ENCODE peak calls at places on chromosomes 6 and 20, in seven cellular contexts. One of them, this sample, is unnamed.

GRCh38 chr6:20919677-20920385 is 385.6 kb downstream of the CDKAL1 start:
- DNase-seq in tibial artery: no peak
- DNase-seq in activated CD8-positive, alpha-beta T cell treated with anti-CD3 and anti-CD28 coated beads for 36 hours: peak; percentile 5
- DNase-seq in endodermal cell: no peak
- DNase-seq in pancreas: no peak
- DNase-seq in activated gamma-delta T cell treated with anti-CD3 and anti-CD28 coated beads, Interleukin-2, amount 50 U/mL, for 16 hours: no peak
- DNase-seq in CD4-positive, alpha-beta T cell: no peak
- DNase-seq in this sample: no peak

GRCh38 chr20:59428006-59428405 is 127.6 kb downstream of the EDN3 start:
- DNase-seq in tibial artery: no peak
- DNase-seq in activated CD8-positive, alpha-beta T cell treated with anti-CD3 and anti-CD28 coated beads for 36 hours: no peak
- DNase-seq in endodermal cell: no peak
- DNase-seq in pancreas: no peak
- DNase-seq in activated gamma-delta T cell treated with anti-CD3 and anti-CD28 coated beads, Interleukin-2, amount 50 U/mL, for 16 hours: no peak
- DNase-seq in CD4-positive, alpha-beta T cell: no peak
- DNase-seq in this sample: no peak

GRCh38 chr6:165223736-165224135 is 85.7 kb downstream of the C6orf118 start:
- DNase-seq in tibial artery: no peak
- DNase-seq in activated CD8-positive, alpha-beta T cell treated with anti-CD3 and anti-CD28 coated beads for 36 hours: no peak
- DNase-seq in endodermal cell: no peak
- DNase-seq in pancreas: no peak
- DNase-seq in activated gamma-delta T cell treated with anti-CD3 and anti-CD28 coated beads, Interleukin-2, amount 50 U/mL, for 16 hours: no peak
- DNase-seq in CD4-positive, alpha-beta T cell: no peak
- DNase-seq in this sample: no peak

GRCh38 chr20:31538327-31538726 is 24.1 kb downstream of the HM13 start:
- DNase-seq in tibial artery: no peak
- DNase-seq in activated CD8-positive, alpha-beta T cell treated with anti-CD3 and anti-CD28 coated beads for 36 hours: peak; percentile 25
- DNase-seq in endodermal cell: no peak
- DNase-seq in pancreas: no peak
- DNase-seq in activated gamma-delta T cell treated with anti-CD3 and anti-CD28 coated beads, Interleukin-2, amount 50 U/mL, for 16 hours: no peak
- DNase-seq in CD4-positive, alpha-beta T cell: no peak
- DNase-seq in this sample: no peak

GRCh38 chr6:151690768-151691562 is 116.5 kb upstream of the ESR1 start:
- DNase-seq in tibial artery: no peak
- DNase-seq in activated CD8-positive, alpha-beta T cell treated with anti-CD3 and anti-CD28 coated beads for 36 hours: peak; percentile 64
- DNase-seq in endodermal cell: no peak
- DNase-seq in pancreas: no peak
- DNase-seq in activated gamma-delta T cell treated with anti-CD3 and anti-CD28 coated beads, Interleukin-2, amount 50 U/mL, for 16 hours: no peak
- DNase-seq in CD4-positive, alpha-beta T cell: no peak
- DNase-seq in this sample: no peak

GRCh38 chr20:49713779-49714712 is at the start of gene B4GALT5:
- DNase-seq in tibial artery: peak; percentile 78
- DNase-seq in activated CD8-positive, alpha-beta T cell treated with anti-CD3 and anti-CD28 coated beads for 36 hours: peak; percentile 66
- DNase-seq in endodermal cell: peak; percentile 96
- DNase-seq in pancreas: peak; percentile 76
- DNase-seq in activated gamma-delta T cell treated with anti-CD3 and anti-CD28 coated beads, Interleukin-2, amount 50 U/mL, for 16 hours: peak; percentile 32
- DNase-seq in CD4-positive, alpha-beta T cell: peak; percentile 47
- DNase-seq in this sample: peak; percentile 95

GRCh38 chr20:58544891-58545290 is 29.7 kb upstream of the APCDD1L start:
- DNase-seq in tibial artery: no peak
- DNase-seq in activated CD8-positive, alpha-beta T cell treated with anti-CD3 and anti-CD28 coated beads for 36 hours: no peak
- DNase-seq in endodermal cell: peak; percentile 11
- DNase-seq in pancreas: no peak
- DNase-seq in activated gamma-delta T cell treated with anti-CD3 and anti-CD28 coated beads, Interleukin-2, amount 50 U/mL, for 16 hours: no peak
- DNase-seq in CD4-positive, alpha-beta T cell: no peak
- DNase-seq in this sample: no peak

GRCh38 chr6:123323419-123324329 is 313.1 kb downstream of the TRDN start:
- DNase-seq in tibial artery: no peak
- DNase-seq in activated CD8-positive, alpha-beta T cell treated with anti-CD3 and anti-CD28 coated beads for 36 hours: no peak
- DNase-seq in endodermal cell: no peak
- DNase-seq in pancreas: no peak
- DNase-seq in activated gamma-delta T cell treated with anti-CD3 and anti-CD28 coated beads, Interleukin-2, amount 50 U/mL, for 16 hours: no peak
- DNase-seq in CD4-positive, alpha-beta T cell: no peak
- DNase-seq in this sample: no peak

GRCh38 chr20:46559685-46560440 is 9.4 kb upstream of the OCSTAMP start:
- DNase-seq in tibial artery: no peak
- DNase-seq in activated CD8-positive, alpha-beta T cell treated with anti-CD3 and anti-CD28 coated beads for 36 hours: no peak
- DNase-seq in endodermal cell: no peak
- DNase-seq in pancreas: no peak
- DNase-seq in activated gamma-delta T cell treated with anti-CD3 and anti-CD28 coated beads, Interleukin-2, amount 50 U/mL, for 16 hours: no peak
- DNase-seq in CD4-positive, alpha-beta T cell: no peak
- DNase-seq in this sample: no peak

GRCh38 chr6:43297644-43298564 is at the start of gene SLC22A7:
- DNase-seq in tibial artery: no peak
- DNase-seq in activated CD8-positive, alpha-beta T cell treated with anti-CD3 and anti-CD28 coated beads for 36 hours: no peak
- DNase-seq in endodermal cell: peak; percentile 39
- DNase-seq in pancreas: peak; percentile 61
- DNase-seq in activated gamma-delta T cell treated with anti-CD3 and anti-CD28 coated beads, Interleukin-2, amount 50 U/mL, for 16 hours: no peak
- DNase-seq in CD4-positive, alpha-beta T cell: no peak
- DNase-seq in this sample: peak; percentile 40

GRCh38 chr6:149852180-149852579 is 12.0 kb downstream of the LRP11 start:
- DNase-seq in tibial artery: no peak
- DNase-seq in activated CD8-positive, alpha-beta T cell treated with anti-CD3 and anti-CD28 coated beads for 36 hours: no peak
- DNase-seq in endodermal cell: no peak
- DNase-seq in pancreas: no peak
- DNase-seq in activated gamma-delta T cell treated with anti-CD3 and anti-CD28 coated beads, Interleukin-2, amount 50 U/mL, for 16 hours: no peak
- DNase-seq in CD4-positive, alpha-beta T cell: no peak
- DNase-seq in this sample: no peak

GRCh38 chr6:45419574-45420082 is 41.9 kb upstream of the SUPT3H start:
- DNase-seq in tibial artery: peak; percentile 76
- DNase-seq in activated CD8-positive, alpha-beta T cell treated with anti-CD3 and anti-CD28 coated beads for 36 hours: peak; percentile 77
- DNase-seq in endodermal cell: peak; percentile 89
- DNase-seq in pancreas: peak; percentile 29
- DNase-seq in activated gamma-delta T cell treated with anti-CD3 and anti-CD28 coated beads, Interleukin-2, amount 50 U/mL, for 16 hours: peak; percentile 38
- DNase-seq in CD4-positive, alpha-beta T cell: peak; percentile 46
- DNase-seq in this sample: peak; percentile 78

GRCh38 chr6:103983860-103984259 is 875.9 kb downstream of the HACE1 start:
- DNase-seq in tibial artery: no peak
- DNase-seq in activated CD8-positive, alpha-beta T cell treated with anti-CD3 and anti-CD28 coated beads for 36 hours: no peak
- DNase-seq in endodermal cell: no peak
- DNase-seq in pancreas: no peak
- DNase-seq in activated gamma-delta T cell treated with anti-CD3 and anti-CD28 coated beads, Interleukin-2, amount 50 U/mL, for 16 hours: no peak
- DNase-seq in CD4-positive, alpha-beta T cell: no peak
- DNase-seq in this sample: no peak

GRCh38 chr6:149474108-149474935 is 10.5 kb downstream of the ZC3H12D start:
- DNase-seq in tibial artery: no peak
- DNase-seq in activated CD8-positive, alpha-beta T cell treated with anti-CD3 and anti-CD28 coated beads for 36 hours: no peak
- DNase-seq in endodermal cell: no peak
- DNase-seq in pancreas: no peak
- DNase-seq in activated gamma-delta T cell treated with anti-CD3 and anti-CD28 coated beads, Interleukin-2, amount 50 U/mL, for 16 hours: no peak
- DNase-seq in CD4-positive, alpha-beta T cell: no peak
- DNase-seq in this sample: no peak

GRCh38 chr6:170188571-170189001 is 102.3 kb downstream of the DLL1 start:
- DNase-seq in tibial artery: no peak
- DNase-seq in activated CD8-positive, alpha-beta T cell treated with anti-CD3 and anti-CD28 coated beads for 36 hours: no peak
- DNase-seq in endodermal cell: no peak
- DNase-seq in pancreas: no peak
- DNase-seq in activated gamma-delta T cell treated with anti-CD3 and anti-CD28 coated beads, Interleukin-2, amount 50 U/mL, for 16 hours: no peak
- DNase-seq in CD4-positive, alpha-beta T cell: no peak
- DNase-seq in this sample: no peak

GRCh38 chr20:210809-211502 is 16.1 kb upstream of the DEFB129 start:
- DNase-seq in tibial artery: no peak
- DNase-seq in activated CD8-positive, alpha-beta T cell treated with anti-CD3 and anti-CD28 coated beads for 36 hours: no peak
- DNase-seq in endodermal cell: no peak
- DNase-seq in pancreas: no peak
- DNase-seq in activated gamma-delta T cell treated with anti-CD3 and anti-CD28 coated beads, Interleukin-2, amount 50 U/mL, for 16 hours: no peak
- DNase-seq in CD4-positive, alpha-beta T cell: no peak
- DNase-seq in this sample: no peak

GRCh38 chr6:163021054-163021453 is 293.3 kb downstream of the PACRG start:
- DNase-seq in tibial artery: no peak
- DNase-seq in activated CD8-positive, alpha-beta T cell treated with anti-CD3 and anti-CD28 coated beads for 36 hours: no peak
- DNase-seq in endodermal cell: no peak
- DNase-seq in pancreas: no peak
- DNase-seq in activated gamma-delta T cell treated with anti-CD3 and anti-CD28 coated beads, Interleukin-2, amount 50 U/mL, for 16 hours: no peak
- DNase-seq in CD4-positive, alpha-beta T cell: no peak
- DNase-seq in this sample: no peak

GRCh38 chr20:50120935-50121693 is 8.2 kb upstream of the UBE2V1 start:
- DNase-seq in tibial artery: peak; percentile 78
- DNase-seq in activated CD8-positive, alpha-beta T cell treated with anti-CD3 and anti-CD28 coated beads for 36 hours: peak; percentile 75
- DNase-seq in endodermal cell: peak; percentile 88
- DNase-seq in pancreas: peak; percentile 73
- DNase-seq in activated gamma-delta T cell treated with anti-CD3 and anti-CD28 coated beads, Interleukin-2, amount 50 U/mL, for 16 hours: peak; percentile 48
- DNase-seq in CD4-positive, alpha-beta T cell: peak; percentile 58
- DNase-seq in this sample: peak; percentile 86

GRCh38 chr20:4026093-4026601 is 10.8 kb upstream of the RNF24 start:
- DNase-seq in tibial artery: no peak
- DNase-seq in activated CD8-positive, alpha-beta T cell treated with anti-CD3 and anti-CD28 coated beads for 36 hours: no peak
- DNase-seq in endodermal cell: peak; percentile 80
- DNase-seq in pancreas: no peak
- DNase-seq in activated gamma-delta T cell treated with anti-CD3 and anti-CD28 coated beads, Interleukin-2, amount 50 U/mL, for 16 hours: no peak
- DNase-seq in CD4-positive, alpha-beta T cell: no peak
- DNase-seq in this sample: peak; percentile 64

GRCh38 chr6:156783958-156784357 is 6.8 kb downstream of the ARID1B start:
- DNase-seq in tibial artery: no peak
- DNase-seq in activated CD8-positive, alpha-beta T cell treated with anti-CD3 and anti-CD28 coated beads for 36 hours: no peak
- DNase-seq in endodermal cell: no peak
- DNase-seq in pancreas: no peak
- DNase-seq in activated gamma-delta T cell treated with anti-CD3 and anti-CD28 coated beads, Interleukin-2, amount 50 U/mL, for 16 hours: no peak
- DNase-seq in CD4-positive, alpha-beta T cell: no peak
- DNase-seq in this sample: peak; percentile 47

GRCh38 chr20:59413326-59413865 is 113.0 kb downstream of the EDN3 start:
- DNase-seq in tibial artery: peak; percentile 19
- DNase-seq in activated CD8-positive, alpha-beta T cell treated with anti-CD3 and anti-CD28 coated beads for 36 hours: no peak
- DNase-seq in endodermal cell: peak; percentile 32
- DNase-seq in pancreas: no peak
- DNase-seq in activated gamma-delta T cell treated with anti-CD3 and anti-CD28 coated beads, Interleukin-2, amount 50 U/mL, for 16 hours: no peak
- DNase-seq in CD4-positive, alpha-beta T cell: no peak
- DNase-seq in this sample: no peak

GRCh38 chr20:59903631-59904030 is 29.8 kb downstream of the SYCP2 start:
- DNase-seq in tibial artery: no peak
- DNase-seq in activated CD8-positive, alpha-beta T cell treated with anti-CD3 and anti-CD28 coated beads for 36 hours: no peak
- DNase-seq in endodermal cell: no peak
- DNase-seq in pancreas: no peak
- DNase-seq in activated gamma-delta T cell treated with anti-CD3 and anti-CD28 coated beads, Interleukin-2, amount 50 U/mL, for 16 hours: no peak
- DNase-seq in CD4-positive, alpha-beta T cell: no peak
- DNase-seq in this sample: no peak

GRCh38 chr6:144673807-144674206 is 388.7 kb downstream of the UTRN start:
- DNase-seq in tibial artery: no peak
- DNase-seq in activated CD8-positive, alpha-beta T cell treated with anti-CD3 and anti-CD28 coated beads for 36 hours: no peak
- DNase-seq in endodermal cell: no peak
- DNase-seq in pancreas: no peak
- DNase-seq in activated gamma-delta T cell treated with anti-CD3 and anti-CD28 coated beads, Interleukin-2, amount 50 U/mL, for 16 hours: no peak
- DNase-seq in CD4-positive, alpha-beta T cell: no peak
- DNase-seq in this sample: no peak

GRCh38 chr6:130282234-130282995 is 59.7 kb upstream of the SAMD3 start:
- DNase-seq in tibial artery: no peak
- DNase-seq in activated CD8-positive, alpha-beta T cell treated with anti-CD3 and anti-CD28 coated beads for 36 hours: peak; percentile 52
- DNase-seq in endodermal cell: no peak
- DNase-seq in pancreas: no peak
- DNase-seq in activated gamma-delta T cell treated with anti-CD3 and anti-CD28 coated beads, Interleukin-2, amount 50 U/mL, for 16 hours: no peak
- DNase-seq in CD4-positive, alpha-beta T cell: no peak
- DNase-seq in this sample: peak; percentile 6

GRCh38 chr6:42200035-42200434 is 5.3 kb upstream of the GUCA1B start:
- DNase-seq in tibial artery: no peak
- DNase-seq in activated CD8-positive, alpha-beta T cell treated with anti-CD3 and anti-CD28 coated beads for 36 hours: no peak
- DNase-seq in endodermal cell: no peak
- DNase-seq in pancreas: no peak
- DNase-seq in activated gamma-delta T cell treated with anti-CD3 and anti-CD28 coated beads, Interleukin-2, amount 50 U/mL, for 16 hours: no peak
- DNase-seq in CD4-positive, alpha-beta T cell: no peak
- DNase-seq in this sample: no peak